ENCODE peak calls at places on chromosome 18, in ten cellular contexts. One of them, this sample, is unnamed.

GRCh38 chr18:75267643-75268184 is 57.1 kb downstream of the TSHZ1 start:
- DNase-seq in CD8-positive, alpha-beta memory T cell: no peak
- DNase-seq in GM23338: no peak
- DNase-seq in fibroblast of pulmonary artery: no peak
- DNase-seq in fibroblast of the aortic adventitia: no peak
- DNase-seq in HFF-Myc: no peak
- DNase-seq in lower lobe of right lung: no peak
- DNase-seq in neural progenitor cell: no peak
- DNase-seq in OCI-LY7: no peak
- DNase-seq in CD8-positive, alpha-beta T cell: no peak
- DNase-seq in this sample: no peak

GRCh38 chr18:13548106-13548819 is 178.1 kb downstream of the FAM210A start:
- DNase-seq in HFF-Myc: no peak
- DNase-seq in CD8-positive, alpha-beta memory T cell: no peak
- DNase-seq in OCI-LY7: no peak
- DNase-seq in CD8-positive, alpha-beta T cell: no peak
- DNase-seq in neural progenitor cell: no peak
- DNase-seq in lower lobe of right lung: no peak
- DNase-seq in GM23338: no peak
- DNase-seq in fibroblast of pulmonary artery: no peak
- DNase-seq in fibroblast of the aortic adventitia: no peak
- DNase-seq in this sample: peak

GRCh38 chr18:35045121-35045520 is 3.9 kb downstream of the MAPRE2 start:
- DNase-seq in HFF-Myc: peak
- DNase-seq in fibroblast of pulmonary artery: peak
- DNase-seq in GM23338: no peak
- DNase-seq in fibroblast of the aortic adventitia: peak
- DNase-seq in OCI-LY7: no peak
- DNase-seq in neural progenitor cell: no peak
- DNase-seq in lower lobe of right lung: no peak
- DNase-seq in CD8-positive, alpha-beta T cell: no peak
- DNase-seq in CD8-positive, alpha-beta memory T cell: no peak
- DNase-seq in this sample: no peak

GRCh38 chr18:54780285-54780861 is 47.9 kb upstream of the RAB27B start:
- DNase-seq in fibroblast of pulmonary artery: no peak
- DNase-seq in OCI-LY7: no peak
- DNase-seq in CD8-positive, alpha-beta T cell: no peak
- DNase-seq in GM23338: no peak
- DNase-seq in HFF-Myc: no peak
- DNase-seq in lower lobe of right lung: no peak
- DNase-seq in fibroblast of the aortic adventitia: no peak
- DNase-seq in CD8-positive, alpha-beta memory T cell: no peak
- DNase-seq in neural progenitor cell: no peak
- DNase-seq in this sample: no peak

GRCh38 chr18:51251625-51252024 is 54.1 kb upstream of the MEX3C start:
- DNase-seq in CD8-positive, alpha-beta T cell: no peak
- DNase-seq in OCI-LY7: peak
- DNase-seq in neural progenitor cell: no peak
- DNase-seq in GM23338: no peak
- DNase-seq in HFF-Myc: no peak
- DNase-seq in lower lobe of right lung: no peak
- DNase-seq in fibroblast of the aortic adventitia: no peak
- DNase-seq in CD8-positive, alpha-beta memory T cell: no peak
- DNase-seq in fibroblast of pulmonary artery: no peak
- DNase-seq in this sample: no peak

GRCh38 chr18:37426536-37427080 is 139.0 kb downstream of the CELF4 start:
- DNase-seq in HFF-Myc: no peak
- DNase-seq in CD8-positive, alpha-beta T cell: no peak
- DNase-seq in CD8-positive, alpha-beta memory T cell: no peak
- DNase-seq in OCI-LY7: no peak
- DNase-seq in neural progenitor cell: no peak
- DNase-seq in fibroblast of the aortic adventitia: no peak
- DNase-seq in lower lobe of right lung: no peak
- DNase-seq in fibroblast of pulmonary artery: no peak
- DNase-seq in GM23338: no peak
- DNase-seq in this sample: no peak

GRCh38 chr18:32478317-32478716 is 7.6 kb upstream of the GAREM1 start:
- DNase-seq in OCI-LY7: no peak
- DNase-seq in HFF-Myc: no peak
- DNase-seq in fibroblast of the aortic adventitia: no peak
- DNase-seq in lower lobe of right lung: no peak
- DNase-seq in CD8-positive, alpha-beta memory T cell: no peak
- DNase-seq in neural progenitor cell: no peak
- DNase-seq in fibroblast of pulmonary artery: no peak
- DNase-seq in CD8-positive, alpha-beta T cell: no peak
- DNase-seq in GM23338: no peak
- DNase-seq in this sample: no peak

GRCh38 chr18:904135-905090 is at the start of gene ADCYAP1:
- DNase-seq in fibroblast of pulmonary artery: peak
- DNase-seq in GM23338: peak
- DNase-seq in CD8-positive, alpha-beta T cell: no peak
- DNase-seq in neural progenitor cell: peak
- DNase-seq in CD8-positive, alpha-beta memory T cell: no peak
- DNase-seq in fibroblast of the aortic adventitia: peak
- DNase-seq in HFF-Myc: no peak
- DNase-seq in OCI-LY7: no peak
- DNase-seq in lower lobe of right lung: no peak
- DNase-seq in this sample: no peak

GRCh38 chr18:59900222-59901128 is 679 bp downstream of the PMAIP1 start:
- DNase-seq in HFF-Myc: no peak
- DNase-seq in OCI-LY7: peak
- DNase-seq in CD8-positive, alpha-beta T cell: peak
- DNase-seq in neural progenitor cell: peak
- DNase-seq in fibroblast of pulmonary artery: peak
- DNase-seq in GM23338: peak
- DNase-seq in lower lobe of right lung: peak
- DNase-seq in CD8-positive, alpha-beta memory T cell: peak
- DNase-seq in fibroblast of the aortic adventitia: peak
- DNase-seq in this sample: peak

GRCh38 chr18:5457467-5457957 is 86.3 kb downstream of the EPB41L3 start:
- DNase-seq in OCI-LY7: no peak
- DNase-seq in fibroblast of pulmonary artery: no peak
- DNase-seq in HFF-Myc: no peak
- DNase-seq in CD8-positive, alpha-beta T cell: no peak
- DNase-seq in fibroblast of the aortic adventitia: no peak
- DNase-seq in CD8-positive, alpha-beta memory T cell: no peak
- DNase-seq in GM23338: no peak
- DNase-seq in neural progenitor cell: no peak
- DNase-seq in lower lobe of right lung: no peak
- DNase-seq in this sample: no peak

GRCh38 chr18:5452943-5453342 is 90.9 kb downstream of the EPB41L3 start:
- DNase-seq in CD8-positive, alpha-beta T cell: no peak
- DNase-seq in fibroblast of pulmonary artery: peak
- DNase-seq in CD8-positive, alpha-beta memory T cell: no peak
- DNase-seq in fibroblast of the aortic adventitia: no peak
- DNase-seq in lower lobe of right lung: no peak
- DNase-seq in OCI-LY7: no peak
- DNase-seq in neural progenitor cell: no peak
- DNase-seq in GM23338: no peak
- DNase-seq in HFF-Myc: no peak
- DNase-seq in this sample: no peak

GRCh38 chr18:5455644-5456043 is 88.2 kb downstream of the EPB41L3 start:
- DNase-seq in HFF-Myc: no peak
- DNase-seq in fibroblast of pulmonary artery: peak
- DNase-seq in CD8-positive, alpha-beta T cell: no peak
- DNase-seq in OCI-LY7: no peak
- DNase-seq in fibroblast of the aortic adventitia: no peak
- DNase-seq in CD8-positive, alpha-beta memory T cell: no peak
- DNase-seq in GM23338: no peak
- DNase-seq in neural progenitor cell: no peak
- DNase-seq in lower lobe of right lung: no peak
- DNase-seq in this sample: no peak

GRCh38 chr18:5461056-5461455 is 82.7 kb downstream of the EPB41L3 start:
- DNase-seq in fibroblast of the aortic adventitia: no peak
- DNase-seq in fibroblast of pulmonary artery: no peak
- DNase-seq in CD8-positive, alpha-beta memory T cell: no peak
- DNase-seq in neural progenitor cell: no peak
- DNase-seq in GM23338: no peak
- DNase-seq in HFF-Myc: no peak
- DNase-seq in OCI-LY7: no peak
- DNase-seq in CD8-positive, alpha-beta T cell: no peak
- DNase-seq in lower lobe of right lung: no peak
- DNase-seq in this sample: no peak

DNA sequence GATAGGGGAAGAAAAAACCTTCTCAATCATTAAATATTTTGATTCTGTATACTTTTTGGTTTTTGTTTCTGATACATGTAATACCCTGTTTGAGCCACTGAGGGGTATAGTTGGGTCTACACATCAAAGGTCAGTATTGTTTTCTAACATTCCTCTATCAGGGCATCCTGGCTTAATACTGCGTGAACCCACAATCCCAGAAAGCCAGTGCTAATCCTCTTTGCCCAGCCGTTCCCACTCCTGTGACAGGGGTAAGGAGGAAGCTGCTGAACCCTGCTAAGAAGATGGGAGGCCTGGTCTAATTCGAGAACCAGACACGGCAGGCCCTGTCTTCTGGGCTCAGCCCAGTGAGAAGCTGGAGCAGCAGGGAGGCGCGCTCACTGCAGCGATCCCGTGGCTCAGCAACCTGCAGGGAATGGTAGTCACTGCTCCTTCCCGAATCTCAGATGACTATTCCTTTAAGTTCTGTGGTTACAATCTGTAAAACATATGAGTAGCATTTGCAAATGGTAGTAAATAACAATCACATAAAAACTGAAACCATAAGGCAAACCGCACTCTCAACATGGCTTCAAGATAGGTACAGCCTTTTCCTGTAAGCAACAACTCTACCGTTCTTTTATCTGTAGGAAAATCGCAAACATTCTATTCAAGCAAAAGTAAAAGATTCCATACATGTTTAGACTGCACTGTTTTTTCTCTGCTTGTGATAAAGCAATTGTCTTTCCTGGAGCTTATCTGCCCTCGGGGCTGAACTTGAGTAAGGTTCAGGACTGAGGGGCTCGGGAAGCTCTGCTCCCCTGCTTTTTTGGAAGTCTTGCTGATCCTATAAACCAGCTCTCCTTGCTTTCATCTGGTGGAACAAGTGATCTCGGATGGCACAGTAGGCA is 87.0 kb downstream of the EPB41L3 start:
- DNase-seq in fibroblast of pulmonary artery: peak
- DNase-seq in neural progenitor cell: peak
- DNase-seq in GM23338: peak
- DNase-seq in lower lobe of right lung: no peak
- DNase-seq in CD8-positive, alpha-beta T cell: no peak
- DNase-seq in HFF-Myc: no peak
- DNase-seq in OCI-LY7: peak
- DNase-seq in fibroblast of the aortic adventitia: peak
- DNase-seq in CD8-positive, alpha-beta memory T cell: no peak
- DNase-seq in this sample: no peak
- H3K4me3 ChIP-seq in fibroblast of pulmonary artery: peak
- H3K4me3 ChIP-seq in neural progenitor cell: no peak
- H3K4me3 ChIP-seq in GM23338: no peak
- H3K4me3 ChIP-seq in lower lobe of right lung: no peak
- H3K4me3 ChIP-seq in CD8-positive, alpha-beta T cell: peak
- H3K4me3 ChIP-seq in HFF-Myc: peak
- H3K4me3 ChIP-seq in OCI-LY7: no peak
- H3K4me3 ChIP-seq in fibroblast of the aortic adventitia: peak
- H3K4me3 ChIP-seq in CD8-positive, alpha-beta memory T cell: no peak
- H3K4me3 ChIP-seq in this sample: no peak

DNA sequence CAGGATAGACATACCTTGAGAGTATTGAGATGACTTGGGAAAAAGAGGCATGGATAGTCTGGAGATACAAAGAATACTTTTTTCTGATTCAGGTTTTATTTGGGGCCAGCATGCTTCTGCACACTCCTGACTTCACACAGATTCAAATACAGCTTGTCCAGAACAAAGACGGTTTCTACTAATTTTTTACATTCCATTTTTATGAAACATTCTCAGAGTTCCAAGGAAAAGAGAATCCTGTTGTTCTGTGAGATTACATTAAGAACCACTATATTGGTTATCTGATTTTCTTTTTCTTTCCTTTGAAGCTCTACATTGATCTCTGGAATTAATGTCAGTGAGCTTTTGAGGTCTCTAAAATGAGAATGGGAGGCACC is 41.0 kb downstream of the PTPRM start:
- DNase-seq in fibroblast of the aortic adventitia: peak
- DNase-seq in fibroblast of pulmonary artery: peak
- DNase-seq in OCI-LY7: no peak
- DNase-seq in CD8-positive, alpha-beta memory T cell: no peak
- DNase-seq in lower lobe of right lung: no peak
- DNase-seq in HFF-Myc: no peak
- DNase-seq in GM23338: no peak
- DNase-seq in neural progenitor cell: no peak
- DNase-seq in CD8-positive, alpha-beta T cell: no peak
- DNase-seq in this sample: no peak
- H3K4me3 ChIP-seq in fibroblast of the aortic adventitia: no peak
- H3K4me3 ChIP-seq in fibroblast of pulmonary artery: no peak
- H3K4me3 ChIP-seq in OCI-LY7: no peak
- H3K4me3 ChIP-seq in CD8-positive, alpha-beta memory T cell: no peak
- H3K4me3 ChIP-seq in lower lobe of right lung: no peak
- H3K4me3 ChIP-seq in HFF-Myc: no peak
- H3K4me3 ChIP-seq in GM23338: no peak
- H3K4me3 ChIP-seq in neural progenitor cell: no peak
- H3K4me3 ChIP-seq in CD8-positive, alpha-beta T cell: no peak
- H3K4me3 ChIP-seq in this sample: no peak

GRCh38 chr18:9684901-9685738 is 23.0 kb upstream of the RAB31 start:
- DNase-seq in neural progenitor cell: no peak
- DNase-seq in fibroblast of the aortic adventitia: peak
- DNase-seq in GM23338: no peak
- DNase-seq in OCI-LY7: no peak
- DNase-seq in CD8-positive, alpha-beta T cell: no peak
- DNase-seq in fibroblast of pulmonary artery: peak
- DNase-seq in lower lobe of right lung: no peak
- DNase-seq in CD8-positive, alpha-beta memory T cell: no peak
- DNase-seq in HFF-Myc: no peak
- DNase-seq in this sample: peak
- H3K4me3 ChIP-seq in neural progenitor cell: no peak
- H3K4me3 ChIP-seq in fibroblast of the aortic adventitia: no peak
- H3K4me3 ChIP-seq in GM23338: no peak
- H3K4me3 ChIP-seq in OCI-LY7: no peak
- H3K4me3 ChIP-seq in CD8-positive, alpha-beta T cell: no peak
- H3K4me3 ChIP-seq in fibroblast of pulmonary artery: no peak
- H3K4me3 ChIP-seq in lower lobe of right lung: no peak
- H3K4me3 ChIP-seq in CD8-positive, alpha-beta memory T cell: no peak
- H3K4me3 ChIP-seq in HFF-Myc: no peak
- H3K4me3 ChIP-seq in this sample: no peak

DNA sequence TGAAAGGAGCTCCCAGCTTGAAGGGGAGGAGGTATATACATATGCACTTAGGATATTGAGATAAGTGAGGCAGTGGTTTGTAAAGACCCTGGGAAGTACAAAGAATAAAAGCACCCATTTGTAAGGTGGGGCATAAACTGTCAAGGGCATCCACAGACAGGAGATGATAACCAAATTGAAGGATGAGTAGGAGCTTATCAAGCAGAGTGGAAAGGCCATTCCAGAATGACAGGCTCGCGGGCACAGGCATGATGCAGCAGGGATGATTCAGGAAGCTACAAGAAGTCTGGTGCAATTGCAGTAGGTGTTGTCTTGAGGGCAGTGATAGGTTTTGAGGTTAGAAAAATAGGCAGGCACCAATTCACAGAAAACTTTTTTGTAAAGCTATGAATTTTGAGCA is 504.8 kb downstream of the PIK3C3 start:
- DNase-seq in OCI-LY7: no peak
- DNase-seq in CD8-positive, alpha-beta memory T cell: no peak
- DNase-seq in CD8-positive, alpha-beta T cell: no peak
- DNase-seq in neural progenitor cell: no peak
- DNase-seq in GM23338: no peak
- DNase-seq in fibroblast of the aortic adventitia: no peak
- DNase-seq in HFF-Myc: no peak
- DNase-seq in lower lobe of right lung: no peak
- DNase-seq in fibroblast of pulmonary artery: no peak
- DNase-seq in this sample: no peak
- H3K4me3 ChIP-seq in OCI-LY7: no peak
- H3K4me3 ChIP-seq in CD8-positive, alpha-beta memory T cell: no peak
- H3K4me3 ChIP-seq in CD8-positive, alpha-beta T cell: no peak
- H3K4me3 ChIP-seq in neural progenitor cell: no peak
- H3K4me3 ChIP-seq in GM23338: no peak
- H3K4me3 ChIP-seq in fibroblast of the aortic adventitia: no peak
- H3K4me3 ChIP-seq in HFF-Myc: no peak
- H3K4me3 ChIP-seq in lower lobe of right lung: no peak
- H3K4me3 ChIP-seq in fibroblast of pulmonary artery: no peak
- H3K4me3 ChIP-seq in this sample: no peak